ENCODE peak calls at places on chromosomes 3 and 15, in nine cellular contexts. One of them, this sample, is unnamed.

GRCh38 chr15:31237042-31237324 is 89.7 kb upstream of the KLF13 start:
- DNase-seq in activated CD4-positive, alpha-beta T cell treated with anti-CD3 and anti-CD28 coated beads, Interleukin-2, amount 10 ng/mL, durations not matched to agents 7 days and 5 days: no peak
- DNase-seq in activated B cell treated with CpG ODN at 0.5 μM for 24 hours: no peak
- DNase-seq in heart right ventricle: no peak
- DNase-seq in pancreas: no peak
- DNase-seq in stimulated activated CD4-positive, alpha-beta T cell treated with anti-CD3 and anti-CD28 coated beads, Interleukin-4, amount 100 ng/mL, for 24 hours: no peak
- DNase-seq in T-helper 1 cell: no peak
- DNase-seq in GDM1: no peak
- DNase-seq in CD8-positive, alpha-beta T cell: no peak
- DNase-seq in this sample: no peak

GRCh38 chr15:78225783-78226541 is 8.4 kb downstream of the ACSBG1 start:
- DNase-seq in heart right ventricle: no peak
- DNase-seq in stimulated activated CD4-positive, alpha-beta T cell treated with anti-CD3 and anti-CD28 coated beads, Interleukin-4, amount 100 ng/mL, for 24 hours: no peak
- DNase-seq in activated CD4-positive, alpha-beta T cell treated with anti-CD3 and anti-CD28 coated beads, Interleukin-2, amount 10 ng/mL, durations not matched to agents 7 days and 5 days: no peak
- DNase-seq in pancreas: no peak
- DNase-seq in GDM1: no peak
- DNase-seq in T-helper 1 cell: peak
- DNase-seq in CD8-positive, alpha-beta T cell: no peak
- DNase-seq in activated B cell treated with CpG ODN at 0.5 μM for 24 hours: no peak
- DNase-seq in this sample: no peak

GRCh38 chr15:69666441-69666882 is 213.8 kb downstream of the RPLP1 start:
- DNase-seq in pancreas: no peak
- DNase-seq in activated CD4-positive, alpha-beta T cell treated with anti-CD3 and anti-CD28 coated beads, Interleukin-2, amount 10 ng/mL, durations not matched to agents 7 days and 5 days: peak
- DNase-seq in GDM1: peak
- DNase-seq in activated B cell treated with CpG ODN at 0.5 μM for 24 hours: no peak
- DNase-seq in stimulated activated CD4-positive, alpha-beta T cell treated with anti-CD3 and anti-CD28 coated beads, Interleukin-4, amount 100 ng/mL, for 24 hours: peak
- DNase-seq in CD8-positive, alpha-beta T cell: no peak
- DNase-seq in T-helper 1 cell: peak
- DNase-seq in heart right ventricle: no peak
- DNase-seq in this sample: no peak

GRCh38 chr15:89672221-89673161 is 6.7 kb downstream of the PLIN1 start:
- DNase-seq in activated CD4-positive, alpha-beta T cell treated with anti-CD3 and anti-CD28 coated beads, Interleukin-2, amount 10 ng/mL, durations not matched to agents 7 days and 5 days: no peak
- DNase-seq in stimulated activated CD4-positive, alpha-beta T cell treated with anti-CD3 and anti-CD28 coated beads, Interleukin-4, amount 100 ng/mL, for 24 hours: no peak
- DNase-seq in activated B cell treated with CpG ODN at 0.5 μM for 24 hours: no peak
- DNase-seq in heart right ventricle: no peak
- DNase-seq in CD8-positive, alpha-beta T cell: no peak
- DNase-seq in T-helper 1 cell: no peak
- DNase-seq in GDM1: no peak
- DNase-seq in pancreas: no peak
- DNase-seq in this sample: no peak

GRCh38 chr3:9014189-9014588 is 50.9 kb upstream of the RAD18 start:
- DNase-seq in heart right ventricle: no peak
- DNase-seq in activated B cell treated with CpG ODN at 0.5 μM for 24 hours: no peak
- DNase-seq in CD8-positive, alpha-beta T cell: no peak
- DNase-seq in pancreas: no peak
- DNase-seq in T-helper 1 cell: no peak
- DNase-seq in stimulated activated CD4-positive, alpha-beta T cell treated with anti-CD3 and anti-CD28 coated beads, Interleukin-4, amount 100 ng/mL, for 24 hours: no peak
- DNase-seq in GDM1: no peak
- DNase-seq in activated CD4-positive, alpha-beta T cell treated with anti-CD3 and anti-CD28 coated beads, Interleukin-2, amount 10 ng/mL, durations not matched to agents 7 days and 5 days: no peak
- DNase-seq in this sample: no peak

GRCh38 chr15:42138411-42138810 is 18.0 kb downstream of the PLA2G4F start:
- DNase-seq in stimulated activated CD4-positive, alpha-beta T cell treated with anti-CD3 and anti-CD28 coated beads, Interleukin-4, amount 100 ng/mL, for 24 hours: no peak
- DNase-seq in GDM1: no peak
- DNase-seq in pancreas: no peak
- DNase-seq in heart right ventricle: no peak
- DNase-seq in T-helper 1 cell: no peak
- DNase-seq in activated B cell treated with CpG ODN at 0.5 μM for 24 hours: peak
- DNase-seq in CD8-positive, alpha-beta T cell: peak
- DNase-seq in activated CD4-positive, alpha-beta T cell treated with anti-CD3 and anti-CD28 coated beads, Interleukin-2, amount 10 ng/mL, durations not matched to agents 7 days and 5 days: no peak
- DNase-seq in this sample: peak

GRCh38 chr3:50602675-50603191 is 8.8 kb downstream of the CISH start:
- DNase-seq in stimulated activated CD4-positive, alpha-beta T cell treated with anti-CD3 and anti-CD28 coated beads, Interleukin-4, amount 100 ng/mL, for 24 hours: no peak
- DNase-seq in heart right ventricle: peak
- DNase-seq in pancreas: no peak
- DNase-seq in GDM1: no peak
- DNase-seq in T-helper 1 cell: no peak
- DNase-seq in CD8-positive, alpha-beta T cell: no peak
- DNase-seq in activated CD4-positive, alpha-beta T cell treated with anti-CD3 and anti-CD28 coated beads, Interleukin-2, amount 10 ng/mL, durations not matched to agents 7 days and 5 days: peak
- DNase-seq in activated B cell treated with CpG ODN at 0.5 μM for 24 hours: no peak
- DNase-seq in this sample: no peak

GRCh38 chr3:122416966-122417365 is 1.1 kb upstream of the WDR5B start:
- DNase-seq in pancreas: peak
- DNase-seq in GDM1: no peak
- DNase-seq in activated CD4-positive, alpha-beta T cell treated with anti-CD3 and anti-CD28 coated beads, Interleukin-2, amount 10 ng/mL, durations not matched to agents 7 days and 5 days: no peak
- DNase-seq in stimulated activated CD4-positive, alpha-beta T cell treated with anti-CD3 and anti-CD28 coated beads, Interleukin-4, amount 100 ng/mL, for 24 hours: no peak
- DNase-seq in CD8-positive, alpha-beta T cell: no peak
- DNase-seq in heart right ventricle: no peak
- DNase-seq in activated B cell treated with CpG ODN at 0.5 μM for 24 hours: no peak
- DNase-seq in T-helper 1 cell: no peak
- DNase-seq in this sample: no peak

GRCh38 chr15:36362508-36362907 is 216.9 kb upstream of the CDIN1 start:
- DNase-seq in CD8-positive, alpha-beta T cell: no peak
- DNase-seq in activated CD4-positive, alpha-beta T cell treated with anti-CD3 and anti-CD28 coated beads, Interleukin-2, amount 10 ng/mL, durations not matched to agents 7 days and 5 days: no peak
- DNase-seq in stimulated activated CD4-positive, alpha-beta T cell treated with anti-CD3 and anti-CD28 coated beads, Interleukin-4, amount 100 ng/mL, for 24 hours: no peak
- DNase-seq in heart right ventricle: no peak
- DNase-seq in T-helper 1 cell: no peak
- DNase-seq in activated B cell treated with CpG ODN at 0.5 μM for 24 hours: no peak
- DNase-seq in GDM1: no peak
- DNase-seq in pancreas: no peak
- DNase-seq in this sample: no peak

GRCh38 chr3:166123576-166123975 is 286.4 kb upstream of the BCHE start:
- DNase-seq in activated B cell treated with CpG ODN at 0.5 μM for 24 hours: no peak
- DNase-seq in T-helper 1 cell: no peak
- DNase-seq in heart right ventricle: no peak
- DNase-seq in CD8-positive, alpha-beta T cell: no peak
- DNase-seq in pancreas: no peak
- DNase-seq in activated CD4-positive, alpha-beta T cell treated with anti-CD3 and anti-CD28 coated beads, Interleukin-2, amount 10 ng/mL, durations not matched to agents 7 days and 5 days: no peak
- DNase-seq in stimulated activated CD4-positive, alpha-beta T cell treated with anti-CD3 and anti-CD28 coated beads, Interleukin-4, amount 100 ng/mL, for 24 hours: no peak
- DNase-seq in GDM1: no peak
- DNase-seq in this sample: no peak

GRCh38 chr3:189720746-189721426 is 89.7 kb downstream of the TP63 start:
- DNase-seq in activated CD4-positive, alpha-beta T cell treated with anti-CD3 and anti-CD28 coated beads, Interleukin-2, amount 10 ng/mL, durations not matched to agents 7 days and 5 days: no peak
- DNase-seq in activated B cell treated with CpG ODN at 0.5 μM for 24 hours: no peak
- DNase-seq in stimulated activated CD4-positive, alpha-beta T cell treated with anti-CD3 and anti-CD28 coated beads, Interleukin-4, amount 100 ng/mL, for 24 hours: no peak
- DNase-seq in heart right ventricle: no peak
- DNase-seq in T-helper 1 cell: no peak
- DNase-seq in CD8-positive, alpha-beta T cell: no peak
- DNase-seq in pancreas: no peak
- DNase-seq in GDM1: no peak
- DNase-seq in this sample: no peak

GRCh38 chr3:172094621-172095557 is 55.5 kb downstream of the FNDC3B start:
- DNase-seq in stimulated activated CD4-positive, alpha-beta T cell treated with anti-CD3 and anti-CD28 coated beads, Interleukin-4, amount 100 ng/mL, for 24 hours: no peak
- DNase-seq in T-helper 1 cell: peak
- DNase-seq in activated B cell treated with CpG ODN at 0.5 μM for 24 hours: no peak
- DNase-seq in heart right ventricle: no peak
- DNase-seq in CD8-positive, alpha-beta T cell: no peak
- DNase-seq in pancreas: no peak
- DNase-seq in activated CD4-positive, alpha-beta T cell treated with anti-CD3 and anti-CD28 coated beads, Interleukin-2, amount 10 ng/mL, durations not matched to agents 7 days and 5 days: peak
- DNase-seq in GDM1: no peak
- DNase-seq in this sample: no peak

GRCh38 chr3:184237772-184238171 is 8.4 kb downstream of the VWA5B2 start:
- DNase-seq in GDM1: no peak
- DNase-seq in heart right ventricle: no peak
- DNase-seq in activated B cell treated with CpG ODN at 0.5 μM for 24 hours: no peak
- DNase-seq in T-helper 1 cell: no peak
- DNase-seq in pancreas: no peak
- DNase-seq in activated CD4-positive, alpha-beta T cell treated with anti-CD3 and anti-CD28 coated beads, Interleukin-2, amount 10 ng/mL, durations not matched to agents 7 days and 5 days: no peak
- DNase-seq in CD8-positive, alpha-beta T cell: no peak
- DNase-seq in stimulated activated CD4-positive, alpha-beta T cell treated with anti-CD3 and anti-CD28 coated beads, Interleukin-4, amount 100 ng/mL, for 24 hours: no peak
- DNase-seq in this sample: no peak

GRCh38 chr3:66609660-66610547 is 109.1 kb upstream of the LRIG1 start:
- DNase-seq in activated CD4-positive, alpha-beta T cell treated with anti-CD3 and anti-CD28 coated beads, Interleukin-2, amount 10 ng/mL, durations not matched to agents 7 days and 5 days: no peak
- DNase-seq in activated B cell treated with CpG ODN at 0.5 μM for 24 hours: no peak
- DNase-seq in heart right ventricle: no peak
- DNase-seq in stimulated activated CD4-positive, alpha-beta T cell treated with anti-CD3 and anti-CD28 coated beads, Interleukin-4, amount 100 ng/mL, for 24 hours: no peak
- DNase-seq in CD8-positive, alpha-beta T cell: no peak
- DNase-seq in T-helper 1 cell: no peak
- DNase-seq in GDM1: no peak
- DNase-seq in pancreas: no peak
- DNase-seq in this sample: no peak

GRCh38 chr3:51538459-51539290 is at the start of gene RAD54L2:
- DNase-seq in CD8-positive, alpha-beta T cell: peak
- DNase-seq in pancreas: peak
- DNase-seq in GDM1: peak
- DNase-seq in activated CD4-positive, alpha-beta T cell treated with anti-CD3 and anti-CD28 coated beads, Interleukin-2, amount 10 ng/mL, durations not matched to agents 7 days and 5 days: peak
- DNase-seq in heart right ventricle: peak
- DNase-seq in T-helper 1 cell: peak
- DNase-seq in stimulated activated CD4-positive, alpha-beta T cell treated with anti-CD3 and anti-CD28 coated beads, Interleukin-4, amount 100 ng/mL, for 24 hours: peak
- DNase-seq in activated B cell treated with CpG ODN at 0.5 μM for 24 hours: peak
- DNase-seq in this sample: peak

GRCh38 chr3:37024092-37024491 is 30.8 kb downstream of the MLH1 start:
- DNase-seq in T-helper 1 cell: peak
- DNase-seq in heart right ventricle: no peak
- DNase-seq in CD8-positive, alpha-beta T cell: no peak
- DNase-seq in stimulated activated CD4-positive, alpha-beta T cell treated with anti-CD3 and anti-CD28 coated beads, Interleukin-4, amount 100 ng/mL, for 24 hours: no peak
- DNase-seq in activated CD4-positive, alpha-beta T cell treated with anti-CD3 and anti-CD28 coated beads, Interleukin-2, amount 10 ng/mL, durations not matched to agents 7 days and 5 days: no peak
- DNase-seq in GDM1: no peak
- DNase-seq in activated B cell treated with CpG ODN at 0.5 μM for 24 hours: no peak
- DNase-seq in pancreas: no peak
- DNase-seq in this sample: no peak

GRCh38 chr15:79406191-79406590 is 25.9 kb upstream of the MINAR1 start:
- DNase-seq in CD8-positive, alpha-beta T cell: no peak
- DNase-seq in heart right ventricle: no peak
- DNase-seq in activated B cell treated with CpG ODN at 0.5 μM for 24 hours: no peak
- DNase-seq in activated CD4-positive, alpha-beta T cell treated with anti-CD3 and anti-CD28 coated beads, Interleukin-2, amount 10 ng/mL, durations not matched to agents 7 days and 5 days: no peak
- DNase-seq in T-helper 1 cell: no peak
- DNase-seq in GDM1: no peak
- DNase-seq in stimulated activated CD4-positive, alpha-beta T cell treated with anti-CD3 and anti-CD28 coated beads, Interleukin-4, amount 100 ng/mL, for 24 hours: no peak
- DNase-seq in pancreas: no peak
- DNase-seq in this sample: no peak

GRCh38 chr15:62940755-62941361 is 101.7 kb upstream of the TPM1 start:
- DNase-seq in GDM1: peak
- DNase-seq in activated B cell treated with CpG ODN at 0.5 μM for 24 hours: no peak
- DNase-seq in CD8-positive, alpha-beta T cell: peak
- DNase-seq in T-helper 1 cell: peak
- DNase-seq in heart right ventricle: peak
- DNase-seq in pancreas: no peak
- DNase-seq in stimulated activated CD4-positive, alpha-beta T cell treated with anti-CD3 and anti-CD28 coated beads, Interleukin-4, amount 100 ng/mL, for 24 hours: peak
- DNase-seq in activated CD4-positive, alpha-beta T cell treated with anti-CD3 and anti-CD28 coated beads, Interleukin-2, amount 10 ng/mL, durations not matched to agents 7 days and 5 days: no peak
- DNase-seq in this sample: no peak

GRCh38 chr3:177776656-177777055 is 579.4 kb upstream of the TBL1XR1 start:
- DNase-seq in stimulated activated CD4-positive, alpha-beta T cell treated with anti-CD3 and anti-CD28 coated beads, Interleukin-4, amount 100 ng/mL, for 24 hours: no peak
- DNase-seq in GDM1: no peak
- DNase-seq in heart right ventricle: no peak
- DNase-seq in T-helper 1 cell: no peak
- DNase-seq in pancreas: no peak
- DNase-seq in activated CD4-positive, alpha-beta T cell treated with anti-CD3 and anti-CD28 coated beads, Interleukin-2, amount 10 ng/mL, durations not matched to agents 7 days and 5 days: no peak
- DNase-seq in CD8-positive, alpha-beta T cell: no peak
- DNase-seq in activated B cell treated with CpG ODN at 0.5 μM for 24 hours: no peak
- DNase-seq in this sample: no peak